ENCODE peak calls at places on chromosomes 3 and 15, in ten cellular contexts. N is heart left ventricle; W is thoracic aorta; M is CD8-positive, alpha-beta T cell; Z is brain microvascular endothelial cell; S is PC-9; P is esophagus muscularis mucosa; A is mucosa of descending colon; H is RWPE2; B is endodermal cell. V is an unnamed sample.

GRCh38 chr3:52775877-52776276 is 1.5 kb upstream of the ITIH1 start:
- DNase-seq in N (no peak), W (no peak), M (no peak), Z (no peak), S (no peak), P (no peak), A (no peak), H (no peak), B (peak; percentile 27), V (no peak)

GRCh38 chr3:123663977-123664376 is 79.1 kb upstream of the HACD2 start:
- DNase-seq in N (peak; percentile 47), W (no peak), M (no peak), Z (no peak), S (no peak), P (no peak), A (no peak), H (no peak), B (no peak), V (no peak)

GRCh38 chr15:97929456-97930229 is 30.9 kb upstream of the ARRDC4 start:
- DNase-seq in N (no peak), W (no peak), M (no peak), Z (no peak), S (peak; percentile 84), P (no peak), A (no peak), H (no peak), B (no peak), V (no peak)

GRCh38 chr3:3800685-3801509 is 1.7 kb downstream of the LRRN1 start:
- DNase-seq in N (no peak), W (no peak), M (no peak), Z (no peak), S (no peak), P (no peak), A (peak; percentile 24), H (no peak), B (peak; percentile 70), V (peak; percentile 47)

GRCh38 chr3:13112521-13113345 is 39.5 kb upstream of the IQSEC1 start:
- DNase-seq in N (no peak), W (no peak), M (no peak), Z (no peak), S (peak; percentile 55), P (no peak), A (no peak), H (peak; percentile 40), B (no peak), V (peak; percentile 39)

GRCh38 chr15:52056001-52056400 is 37.0 kb downstream of the MAPK6 start:
- DNase-seq in N (no peak), W (no peak), M (no peak), Z (no peak), S (no peak), P (no peak), A (no peak), H (no peak), B (no peak), V (no peak)

GRCh38 chr3:112519424-112520001 is 20.2 kb upstream of the BTLA start:
- DNase-seq in N (no peak), W (no peak), M (no peak), Z (peak; percentile 90), S (peak; percentile 53), P (no peak), A (peak; percentile 76), H (no peak), B (peak; percentile 47), V (no peak)

GRCh38 chr3:141743305-141743704 is 5.2 kb downstream of the RNF7 start:
- DNase-seq in N (no peak), W (no peak), M (no peak), Z (no peak), S (no peak), P (no peak), A (no peak), H (no peak), B (no peak), V (no peak)

GRCh38 chr3:138817685-138818084 is 17.0 kb downstream of the PIK3CB start:
- DNase-seq in N (no peak), W (no peak), M (no peak), Z (no peak), S (no peak), P (no peak), A (no peak), H (no peak), B (no peak), V (no peak)

GRCh38 chr15:27871078-27871695 is 227.9 kb downstream of the OCA2 start:
- DNase-seq in N (no peak), W (no peak), M (no peak), Z (no peak), S (no peak), P (peak; percentile 90), A (no peak), H (peak; percentile 59), B (no peak), V (no peak)

GRCh38 chr3:44028-44676 is 152.4 kb upstream of the CHL1 start:
- DNase-seq in N (no peak), W (no peak), M (no peak), Z (no peak), S (no peak), P (no peak), A (no peak), H (no peak), B (no peak), V (no peak)

GRCh38 chr3:40534283-40534682 is 9.5 kb downstream of the ZNF621 start:
- DNase-seq in N (no peak), W (no peak), M (no peak), Z (no peak), S (no peak), P (no peak), A (no peak), H (no peak), B (no peak), V (no peak)

GRCh38 chr15:68492855-68493254 is 60.9 kb upstream of the ITGA11 start:
- DNase-seq in N (no peak), W (no peak), M (no peak), Z (peak; percentile 43), S (no peak), P (no peak), A (no peak), H (no peak), B (no peak), V (no peak)

GRCh38 chr3:191342391-191342790 is 12.1 kb upstream of the UTS2B start:
- DNase-seq in N (no peak), W (no peak), M (no peak), Z (no peak), S (no peak), P (no peak), A (no peak), H (no peak), B (no peak), V (no peak)

GRCh38 chr3:191339313-191339917 is 9.1 kb upstream of the UTS2B start:
- DNase-seq in N (no peak), W (no peak), M (no peak), Z (no peak), S (no peak), P (no peak), A (no peak), H (no peak), B (no peak), V (no peak)

GRCh38 chr3:191338177-191338488 is 7.8 kb upstream of the UTS2B start:
- DNase-seq in N (no peak), W (no peak), M (no peak), Z (no peak), S (no peak), P (no peak), A (no peak), H (no peak), B (no peak), V (no peak)

GRCh38 chr3:191343115-191343514 is 12.8 kb upstream of the UTS2B start:
- DNase-seq in N (no peak), W (no peak), M (no peak), Z (no peak), S (no peak), P (no peak), A (no peak), H (no peak), B (no peak), V (no peak)

GRCh38 chr3:191340976-191341375 is 10.7 kb upstream of the UTS2B start:
- DNase-seq in N (no peak), W (no peak), M (no peak), Z (no peak), S (no peak), P (no peak), A (no peak), H (no peak), B (no peak), V (no peak)
- TF ChIP-seq CTCF in N (no peak), W (no peak), M (no peak), Z (no peak), S (no peak), P (no peak), A (no peak), H (no peak), B (no peak), V (no peak)

DNA sequence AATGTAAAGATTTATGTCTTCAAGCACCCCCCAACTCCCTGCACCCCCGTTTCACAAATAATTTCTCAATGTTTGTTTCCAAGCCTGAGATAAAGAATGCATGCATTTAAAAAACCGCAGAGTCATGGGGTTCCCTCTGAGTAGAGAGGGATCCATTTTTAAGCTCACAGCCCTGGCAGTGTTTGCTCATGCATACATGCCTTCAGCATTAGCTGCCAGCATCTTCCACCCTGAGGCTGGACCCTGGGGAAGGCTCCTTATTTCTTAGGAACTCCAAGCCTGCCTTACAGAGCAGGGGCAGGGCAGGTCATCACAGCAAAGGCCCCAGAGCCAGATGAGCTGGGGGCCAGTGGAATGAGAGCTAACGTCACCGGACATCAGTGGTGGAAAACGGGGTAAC is 31.3 kb downstream of the TLE3 start:
- DNase-seq in N (no peak), W (no peak), M (no peak), Z (no peak), S (no peak), P (no peak), A (no peak), H (no peak), B (no peak), V (no peak)
- H3K36me3 ChIP-seq in N (peaks cover 97% of the 10 kb centered on the region), W (peaks cover 32% of the 10 kb centered on the region), M (peaks cover 57% of the 10 kb centered on the region), Z (peaks cover 57% of the 10 kb centered on the region), S (peaks cover 7% of the 10 kb centered on the region), P (peaks cover 54% of the 10 kb centered on the region), A (peaks cover 1% of the 10 kb centered on the region), H (peaks cover 77% of the 10 kb centered on the region), B (peaks cover 84% of the 10 kb centered on the region), V (peaks cover 76% of the 10 kb centered on the region)

GRCh38 chr3:130895690-130896089 is 1.8 kb downstream of the ATP2C1 start:
- DNase-seq in N (no peak), W (no peak), M (no peak), Z (no peak), S (no peak), P (no peak), A (no peak), H (no peak), B (no peak), V (no peak)
- H3K4me3 ChIP-seq in N (no peak overlapping the region), W (peak overlapping the region; percentile 99), M (no peak overlapping the region), Z (peak overlapping the region; percentile 92), S (peak overlapping the region; percentile 75), P (no peak overlapping the region), A (no peak overlapping the region), H (no peak overlapping the region), B (peak overlapping the region; percentile 97), V (no peak overlapping the region)

GRCh38 chr3:142844339-142844977 is 44.4 kb downstream of the PCOLCE2 start:
- DNase-seq in N (no peak), W (no peak), M (no peak), Z (no peak), S (peak; percentile 42), P (no peak), A (peak; percentile 23), H (no peak), B (no peak), V (no peak)
- TF ChIP-seq CTCF in N (peak; percentile 43), W (no peak), M (no peak), Z (peak; percentile 61), S (peak; percentile 62), P (peak; percentile 38), A (no peak), H (peak; percentile 81), B (peak; percentile 78), V (peak; percentile 50)

V was measured in Peyer's patch.